ENCODE peak calls at places on chromosome 17, in seven cellular contexts. T is hepatocyte; D is astrocyte of the spinal cord; C is mesothelial cell of epicardium; Q is ELF-1; K is Panc1; M is effector memory CD8-positive, alpha-beta T cell. J is an unnamed sample.

GRCh38 chr17:17606416-17607000 is 15.0 kb upstream of the PEMT start:
- DNase-seq in T (no peak), D (no peak), C (no peak), Q (no peak), K (no peak), M (no peak), J (no peak)

GRCh38 chr17:37147301-37147812 is 198.6 kb downstream of the AATF start:
- DNase-seq in T (peak), D (peak), C (no peak), Q (no peak), K (no peak), M (no peak), J (no peak)

GRCh38 chr17:57905875-57906455 is 49.2 kb downstream of the CUEDC1 start:
- DNase-seq in T (no peak), D (no peak), C (no peak), Q (no peak), K (no peak), M (no peak), J (no peak)

GRCh38 chr17:14037453-14037852 is 31.9 kb upstream of the COX10 start:
- DNase-seq in T (no peak), D (no peak), C (no peak), Q (no peak), K (no peak), M (no peak), J (no peak)

GRCh38 chr17:48543854-48544355 is 1.0 kb downstream of the HOXB2 start:
- DNase-seq in T (no peak), D (no peak), C (no peak), Q (no peak), K (no peak), M (peak), J (no peak)

GRCh38 chr17:41329279-41329925 is 13.9 kb upstream of the KRTAP17-1 start:
- DNase-seq in T (peak), D (peak), C (peak), Q (peak), K (no peak), M (no peak), J (no peak)

GRCh38 chr17:37512442-37513070 is 22.9 kb downstream of the DUSP14 start:
- DNase-seq in T (no peak), D (no peak), C (no peak), Q (no peak), K (no peak), M (no peak), J (no peak)

GRCh38 chr17:2070241-2071023 is 15.5 kb downstream of the HIC1 start:
- DNase-seq in T (no peak), D (no peak), C (no peak), Q (no peak), K (no peak), M (peak), J (no peak)

GRCh38 chr17:12256380-12256995 is 235.8 kb downstream of the MAP2K4 start:
- DNase-seq in T (peak), D (peak), C (peak), Q (no peak), K (peak), M (no peak), J (no peak)

GRCh38 chr17:35728551-35728950 is 2.9 kb upstream of the RASL10B start:
- DNase-seq in T (no peak), D (no peak), C (no peak), Q (no peak), K (no peak), M (no peak), J (no peak)

GRCh38 chr17:56603486-56604238 is 10.2 kb downstream of the NOG start:
- DNase-seq in T (no peak), D (no peak), C (no peak), Q (no peak), K (no peak), M (no peak), J (no peak)

GRCh38 chr17:68260051-68260762 is 12.4 kb downstream of the AMZ2 start:
- DNase-seq in T (no peak), D (no peak), C (no peak), Q (no peak), K (no peak), M (no peak), J (no peak)